ENCODE peak calls at places on chromosomes 11 and 22, in eight cellular contexts. One of them, this sample, is unnamed.

GRCh38 chr22:23373601-23374000 is 193.3 kb downstream of the BCR start:
- DNase-seq in stomach: no peak
- DNase-seq in kidney: no peak
- DNase-seq in psoas muscle: no peak
- DNase-seq in fibroblast of pulmonary artery: no peak
- DNase-seq in heart left ventricle: no peak
- DNase-seq in mucosa of descending colon: no peak
- DNase-seq in astrocyte of the cerebellum: no peak
- DNase-seq in this sample: no peak

GRCh38 chr11:67381244-67381972 is 8.0 kb upstream of the CLCF1 start:
- DNase-seq in stomach: no peak
- DNase-seq in kidney: no peak
- DNase-seq in psoas muscle: no peak
- DNase-seq in fibroblast of pulmonary artery: no peak
- DNase-seq in heart left ventricle: no peak
- DNase-seq in mucosa of descending colon: peak
- DNase-seq in astrocyte of the cerebellum: no peak
- DNase-seq in this sample: no peak

GRCh38 chr11:113681282-113681681 is 24.8 kb downstream of the TMPRSS5 start:
- DNase-seq in stomach: no peak
- DNase-seq in kidney: no peak
- DNase-seq in psoas muscle: no peak
- DNase-seq in fibroblast of pulmonary artery: no peak
- DNase-seq in heart left ventricle: no peak
- DNase-seq in mucosa of descending colon: no peak
- DNase-seq in astrocyte of the cerebellum: no peak
- DNase-seq in this sample: no peak

GRCh38 chr22:43420991-43421665 is 9.3 kb downstream of the MPPED1 start:
- DNase-seq in stomach: no peak
- DNase-seq in kidney: peak
- DNase-seq in psoas muscle: no peak
- DNase-seq in fibroblast of pulmonary artery: no peak
- DNase-seq in heart left ventricle: no peak
- DNase-seq in mucosa of descending colon: no peak
- DNase-seq in astrocyte of the cerebellum: no peak
- DNase-seq in this sample: no peak

GRCh38 chr11:3049430-3050243 is 7.6 kb downstream of the CARS1 start:
- DNase-seq in stomach: peak
- DNase-seq in kidney: peak
- DNase-seq in psoas muscle: peak
- DNase-seq in fibroblast of pulmonary artery: peak
- DNase-seq in heart left ventricle: peak
- DNase-seq in mucosa of descending colon: peak
- DNase-seq in astrocyte of the cerebellum: peak
- DNase-seq in this sample: peak

GRCh38 chr22:32660292-32660691 is 141.2 kb upstream of the TIMP3 start:
- DNase-seq in stomach: peak
- DNase-seq in kidney: no peak
- DNase-seq in psoas muscle: peak
- DNase-seq in fibroblast of pulmonary artery: peak
- DNase-seq in heart left ventricle: peak
- DNase-seq in mucosa of descending colon: peak
- DNase-seq in astrocyte of the cerebellum: peak
- DNase-seq in this sample: peak

GRCh38 chr22:45296628-45297297 is 12.0 kb downstream of the UPK3A start:
- DNase-seq in stomach: no peak
- DNase-seq in kidney: no peak
- DNase-seq in psoas muscle: no peak
- DNase-seq in fibroblast of pulmonary artery: no peak
- DNase-seq in heart left ventricle: no peak
- DNase-seq in mucosa of descending colon: no peak
- DNase-seq in astrocyte of the cerebellum: no peak
- DNase-seq in this sample: no peak

GRCh38 chr22:32957093-32957835 is 100.9 kb downstream of the SYN3 start:
- DNase-seq in stomach: no peak
- DNase-seq in kidney: no peak
- DNase-seq in psoas muscle: no peak
- DNase-seq in fibroblast of pulmonary artery: no peak
- DNase-seq in heart left ventricle: no peak
- DNase-seq in mucosa of descending colon: no peak
- DNase-seq in astrocyte of the cerebellum: no peak
- DNase-seq in this sample: no peak

GRCh38 chr11:17609536-17610401 is 62.7 kb downstream of the OTOG start:
- DNase-seq in stomach: no peak
- DNase-seq in kidney: no peak
- DNase-seq in psoas muscle: no peak
- DNase-seq in fibroblast of pulmonary artery: no peak
- DNase-seq in heart left ventricle: no peak
- DNase-seq in mucosa of descending colon: no peak
- DNase-seq in astrocyte of the cerebellum: no peak
- DNase-seq in this sample: no peak

GRCh38 chr22:36862251-36863242 is 1.7 kb downstream of the NCF4 start:
- DNase-seq in stomach: peak
- DNase-seq in kidney: no peak
- DNase-seq in psoas muscle: peak
- DNase-seq in fibroblast of pulmonary artery: no peak
- DNase-seq in heart left ventricle: peak
- DNase-seq in mucosa of descending colon: peak
- DNase-seq in astrocyte of the cerebellum: no peak
- DNase-seq in this sample: no peak

GRCh38 chr11:20522536-20522935 is 76.9 kb upstream of the SLC6A5 start:
- DNase-seq in stomach: no peak
- DNase-seq in kidney: no peak
- DNase-seq in psoas muscle: no peak
- DNase-seq in fibroblast of pulmonary artery: no peak
- DNase-seq in heart left ventricle: no peak
- DNase-seq in mucosa of descending colon: no peak
- DNase-seq in astrocyte of the cerebellum: no peak
- DNase-seq in this sample: no peak

GRCh38 chr11:36365937-36366336 is 69.8 kb downstream of the PRR5L start:
- DNase-seq in stomach: no peak
- DNase-seq in kidney: no peak
- DNase-seq in psoas muscle: no peak
- DNase-seq in fibroblast of pulmonary artery: peak
- DNase-seq in heart left ventricle: no peak
- DNase-seq in mucosa of descending colon: no peak
- DNase-seq in astrocyte of the cerebellum: no peak
- DNase-seq in this sample: peak

GRCh38 chr11:76835928-76836612 is 24.6 kb upstream of the ACER3 start:
- DNase-seq in stomach: peak
- DNase-seq in kidney: no peak
- DNase-seq in psoas muscle: peak
- DNase-seq in fibroblast of pulmonary artery: peak
- DNase-seq in heart left ventricle: peak
- DNase-seq in mucosa of descending colon: peak
- DNase-seq in astrocyte of the cerebellum: peak
- DNase-seq in this sample: peak

GRCh38 chr22:44023404-44024287 is 456 bp upstream of the PARVB start:
- DNase-seq in stomach: peak
- DNase-seq in kidney: peak
- DNase-seq in psoas muscle: peak
- DNase-seq in fibroblast of pulmonary artery: no peak
- DNase-seq in heart left ventricle: peak
- DNase-seq in mucosa of descending colon: peak
- DNase-seq in astrocyte of the cerebellum: no peak
- DNase-seq in this sample: peak

GRCh38 chr11:69718147-69718546 is 14.3 kb upstream of the FGF19 start:
- DNase-seq in stomach: no peak
- DNase-seq in kidney: no peak
- DNase-seq in psoas muscle: no peak
- DNase-seq in fibroblast of pulmonary artery: peak
- DNase-seq in heart left ventricle: peak
- DNase-seq in mucosa of descending colon: no peak
- DNase-seq in astrocyte of the cerebellum: no peak
- DNase-seq in this sample: peak

GRCh38 chr11:77086521-77087472 is 15.8 kb upstream of the OMP start:
- DNase-seq in stomach: peak
- DNase-seq in kidney: peak
- DNase-seq in psoas muscle: peak
- DNase-seq in fibroblast of pulmonary artery: peak
- DNase-seq in heart left ventricle: no peak
- DNase-seq in mucosa of descending colon: peak
- DNase-seq in astrocyte of the cerebellum: no peak
- DNase-seq in this sample: peak

GRCh38 chr11:19474211-19474610 is 233.5 kb upstream of the E2F8 start:
- DNase-seq in stomach: no peak
- DNase-seq in kidney: no peak
- DNase-seq in psoas muscle: no peak
- DNase-seq in fibroblast of pulmonary artery: no peak
- DNase-seq in heart left ventricle: no peak
- DNase-seq in mucosa of descending colon: no peak
- DNase-seq in astrocyte of the cerebellum: no peak
- DNase-seq in this sample: no peak

GRCh38 chr11:30153008-30153407 is 77.8 kb upstream of the FSHB start:
- DNase-seq in stomach: no peak
- DNase-seq in kidney: no peak
- DNase-seq in psoas muscle: no peak
- DNase-seq in fibroblast of pulmonary artery: no peak
- DNase-seq in heart left ventricle: no peak
- DNase-seq in mucosa of descending colon: no peak
- DNase-seq in astrocyte of the cerebellum: no peak
- DNase-seq in this sample: no peak

GRCh38 chr22:27515091-27515523 is 286.4 kb downstream of the MN1 start:
- DNase-seq in stomach: no peak
- DNase-seq in kidney: no peak
- DNase-seq in psoas muscle: peak
- DNase-seq in fibroblast of pulmonary artery: no peak
- DNase-seq in heart left ventricle: peak
- DNase-seq in mucosa of descending colon: no peak
- DNase-seq in astrocyte of the cerebellum: no peak
- DNase-seq in this sample: peak

GRCh38 chr11:71447791-71448256 is 369 bp downstream of the DHCR7 start:
- DNase-seq in stomach: peak
- DNase-seq in kidney: no peak
- DNase-seq in psoas muscle: peak
- DNase-seq in fibroblast of pulmonary artery: no peak
- DNase-seq in heart left ventricle: peak
- DNase-seq in mucosa of descending colon: no peak
- DNase-seq in astrocyte of the cerebellum: no peak
- DNase-seq in this sample: peak

GRCh38 chr11:111443032-111443431 is 64.0 kb upstream of the POU2AF1 start:
- DNase-seq in stomach: no peak
- DNase-seq in kidney: no peak
- DNase-seq in psoas muscle: no peak
- DNase-seq in fibroblast of pulmonary artery: no peak
- DNase-seq in heart left ventricle: no peak
- DNase-seq in mucosa of descending colon: no peak
- DNase-seq in astrocyte of the cerebellum: no peak
- DNase-seq in this sample: no peak

GRCh38 chr22:46617250-46618103 is 2.7 kb upstream of the GRAMD4 start:
- DNase-seq in stomach: no peak
- DNase-seq in kidney: no peak
- DNase-seq in psoas muscle: no peak
- DNase-seq in fibroblast of pulmonary artery: no peak
- DNase-seq in heart left ventricle: no peak
- DNase-seq in mucosa of descending colon: peak
- DNase-seq in astrocyte of the cerebellum: no peak
- DNase-seq in this sample: no peak

GRCh38 chr11:4543561-4543960 is 1.4 kb upstream of the OR52M1 start:
- DNase-seq in stomach: no peak
- DNase-seq in kidney: no peak
- DNase-seq in psoas muscle: no peak
- DNase-seq in fibroblast of pulmonary artery: peak
- DNase-seq in heart left ventricle: no peak
- DNase-seq in mucosa of descending colon: no peak
- DNase-seq in astrocyte of the cerebellum: no peak
- DNase-seq in this sample: no peak

GRCh38 chr11:73518195-73518594 is 79.7 kb downstream of the FAM168A start:
- DNase-seq in stomach: no peak
- DNase-seq in kidney: no peak
- DNase-seq in psoas muscle: no peak
- DNase-seq in fibroblast of pulmonary artery: no peak
- DNase-seq in heart left ventricle: no peak
- DNase-seq in mucosa of descending colon: no peak
- DNase-seq in astrocyte of the cerebellum: no peak
- DNase-seq in this sample: no peak

GRCh38 chr11:84465040-84465439 is 1162.1 kb downstream of the DLG2 start:
- DNase-seq in stomach: no peak
- DNase-seq in kidney: no peak
- DNase-seq in psoas muscle: no peak
- DNase-seq in fibroblast of pulmonary artery: peak
- DNase-seq in heart left ventricle: no peak
- DNase-seq in mucosa of descending colon: no peak
- DNase-seq in astrocyte of the cerebellum: no peak
- DNase-seq in this sample: peak

GRCh38 chr11:61659413-61660196 is 20.6 kb upstream of the DAGLA start:
- DNase-seq in stomach: no peak
- DNase-seq in kidney: no peak
- DNase-seq in psoas muscle: no peak
- DNase-seq in fibroblast of pulmonary artery: peak
- DNase-seq in heart left ventricle: no peak
- DNase-seq in mucosa of descending colon: no peak
- DNase-seq in astrocyte of the cerebellum: no peak
- DNase-seq in this sample: no peak
- TF ChIP-seq CTCF in stomach: no peak
- TF ChIP-seq CTCF in kidney: no peak
- TF ChIP-seq CTCF in psoas muscle: no peak
- TF ChIP-seq CTCF in fibroblast of pulmonary artery: no peak
- TF ChIP-seq CTCF in heart left ventricle: no peak
- TF ChIP-seq CTCF in mucosa of descending colon: no peak
- TF ChIP-seq CTCF in astrocyte of the cerebellum: no peak
- TF ChIP-seq CTCF in this sample: peak

GRCh38 chr22:50260801-50261614 is 475 bp downstream of the MAPK12 start:
- DNase-seq in stomach: peak
- DNase-seq in kidney: no peak
- DNase-seq in psoas muscle: no peak
- DNase-seq in fibroblast of pulmonary artery: peak
- DNase-seq in heart left ventricle: no peak
- DNase-seq in mucosa of descending colon: no peak
- DNase-seq in astrocyte of the cerebellum: no peak
- DNase-seq in this sample: peak
- H3K4me3 ChIP-seq in stomach: peak
- H3K4me3 ChIP-seq in kidney: peak
- H3K4me3 ChIP-seq in psoas muscle: peak
- H3K4me3 ChIP-seq in fibroblast of pulmonary artery: peak
- H3K4me3 ChIP-seq in heart left ventricle: peak
- H3K4me3 ChIP-seq in mucosa of descending colon: no peak
- H3K4me3 ChIP-seq in astrocyte of the cerebellum: peak
- H3K4me3 ChIP-seq in this sample: peak

DNA sequence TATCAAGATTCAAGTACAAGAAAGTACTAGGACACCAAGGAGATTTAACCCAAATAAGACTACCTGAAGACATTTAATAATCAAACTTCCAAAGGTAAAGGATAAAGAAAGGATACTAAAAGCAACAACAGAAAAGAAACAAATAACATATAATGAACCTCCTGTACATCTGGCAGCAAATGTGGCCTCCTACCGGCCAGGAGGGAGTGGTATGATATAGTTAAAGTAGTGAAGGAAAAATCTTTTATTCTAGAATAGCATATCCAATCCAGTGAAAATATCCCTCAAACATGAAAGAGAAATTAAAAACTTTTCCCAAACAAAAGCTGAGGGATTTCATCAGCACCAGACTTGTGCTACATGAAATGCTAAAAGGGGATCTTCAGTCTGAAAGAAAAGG is 104.7 kb upstream of the GUCY1A2 start:
- DNase-seq in stomach: no peak
- DNase-seq in kidney: no peak
- DNase-seq in psoas muscle: no peak
- DNase-seq in fibroblast of pulmonary artery: peak
- DNase-seq in heart left ventricle: no peak
- DNase-seq in mucosa of descending colon: no peak
- DNase-seq in astrocyte of the cerebellum: no peak
- DNase-seq in this sample: no peak
- TF ChIP-seq CTCF in stomach: no peak
- TF ChIP-seq CTCF in kidney: no peak
- TF ChIP-seq CTCF in psoas muscle: no peak
- TF ChIP-seq CTCF in fibroblast of pulmonary artery: no peak
- TF ChIP-seq CTCF in heart left ventricle: no peak
- TF ChIP-seq CTCF in mucosa of descending colon: no peak
- TF ChIP-seq CTCF in astrocyte of the cerebellum: no peak
- TF ChIP-seq CTCF in this sample: no peak

GRCh38 chr22:49052023-49052538 is 775.6 kb downstream of the BRD1 start:
- DNase-seq in stomach: no peak
- DNase-seq in kidney: peak
- DNase-seq in psoas muscle: no peak
- DNase-seq in fibroblast of pulmonary artery: no peak
- DNase-seq in heart left ventricle: no peak
- DNase-seq in mucosa of descending colon: peak
- DNase-seq in astrocyte of the cerebellum: no peak
- DNase-seq in this sample: no peak
- H3K4me3 ChIP-seq in stomach: peak
- H3K4me3 ChIP-seq in kidney: peak
- H3K4me3 ChIP-seq in psoas muscle: peak
- H3K4me3 ChIP-seq in fibroblast of pulmonary artery: no peak
- H3K4me3 ChIP-seq in heart left ventricle: peak
- H3K4me3 ChIP-seq in mucosa of descending colon: peak
- H3K4me3 ChIP-seq in astrocyte of the cerebellum: no peak
- H3K4me3 ChIP-seq in this sample: no peak

This sample was measured in cardiac fibroblast.